ENCODE peak calls at places on chromosome 10, in ten cellular contexts. V is CD8-positive, alpha-beta T cell; G is gastrocnemius medialis; O is fibroblast of pulmonary artery; H is ovary; M is heart right ventricle; Q is fibroblast of mammary gland; I is IMR-90; C is foreskin fibroblast; R is RWPE1. D is an unnamed sample.

GRCh38 chr10:103905441-103905840 is 12.5 kb downstream of the STN1 start:
- DNase-seq in C (no peak), G (no peak), V (no peak), R (no peak), I (no peak), H (no peak), O (no peak), Q (no peak), M (no peak), D (no peak)

GRCh38 chr10:57979986-57980385 is 287.7 kb downstream of the IPMK start:
- DNase-seq in H (no peak), C (no peak), O (no peak), G (no peak), R (no peak), Q (no peak), M (no peak), I (no peak), V (no peak), D (no peak)

GRCh38 chr10:73889014-73889413 is 14.7 kb upstream of the CAMK2G start:
- DNase-seq in Q (peak), V (no peak), M (peak), C (no peak), I (peak), H (no peak), G (peak), R (peak), O (peak), D (no peak)

GRCh38 chr10:96292971-96293909 is 11.0 kb upstream of the DNTT start:
- DNase-seq in V (no peak), R (peak), C (peak), Q (peak), H (no peak), O (peak), I (peak), M (peak), G (no peak), D (peak)

GRCh38 chr10:112832361-112832878 is 117.6 kb upstream of the TCF7L2 start:
- DNase-seq in C (no peak), I (peak), G (no peak), V (no peak), H (no peak), R (peak), Q (no peak), M (no peak), O (no peak), D (no peak)

GRCh38 chr10:30155401-30155800 is 96.0 kb upstream of the JCAD start:
- DNase-seq in I (peak), O (peak), G (no peak), Q (no peak), M (peak), C (no peak), V (no peak), R (no peak), H (no peak), D (no peak)

GRCh38 chr10:335151-335800 is 200.0 kb downstream of the ZMYND11 start:
- DNase-seq in M (no peak), O (no peak), G (no peak), H (no peak), V (no peak), Q (peak), C (no peak), R (peak), I (peak), D (no peak)

GRCh38 chr10:129756912-129757861 is 206.9 kb downstream of the EBF3 start:
- DNase-seq in I (no peak), H (peak), G (no peak), O (peak), R (no peak), C (no peak), M (peak), V (no peak), Q (peak), D (no peak)

GRCh38 chr10:35058134-35058533 is 32.0 kb downstream of the CUL2 start:
- DNase-seq in O (peak), V (no peak), I (peak), H (no peak), Q (peak), C (peak), R (peak), M (no peak), G (no peak), D (peak)

GRCh38 chr10:71806706-71807556 is 33.6 kb upstream of the VSIR start:
- DNase-seq in I (no peak), M (no peak), O (no peak), Q (no peak), C (no peak), V (no peak), G (no peak), R (no peak), H (no peak), D (no peak)

GRCh38 chr10:21161647-21162046 is 264.5 kb upstream of the NEBL start:
- DNase-seq in R (no peak), C (no peak), V (no peak), I (no peak), O (no peak), G (no peak), M (no peak), H (no peak), Q (no peak), D (no peak)

GRCh38 chr10:15149042-15149771 is 19.3 kb downstream of the NMT2 start:
- DNase-seq in R (no peak), M (no peak), G (no peak), H (no peak), C (no peak), I (no peak), Q (no peak), O (no peak), V (no peak), D (no peak)

GRCh38 chr10:15147594-15148392 is 20.7 kb downstream of the NMT2 start:
- DNase-seq in M (no peak), O (no peak), C (no peak), I (no peak), R (no peak), G (no peak), Q (no peak), V (no peak), H (no peak), D (no peak)

GRCh38 chr10:15144788-15145187 is 23.7 kb downstream of the NMT2 start:
- DNase-seq in M (no peak), C (peak), O (peak), V (no peak), Q (peak), I (peak), R (no peak), G (no peak), H (no peak), D (peak)

GRCh38 chr10:15150563-15150962 is 17.9 kb downstream of the NMT2 start:
- DNase-seq in V (no peak), G (no peak), R (no peak), I (no peak), O (no peak), C (no peak), M (no peak), H (no peak), Q (no peak), D (no peak)

GRCh38 chr10:15146366-15146765 is 22.1 kb downstream of the NMT2 start:
- DNase-seq in H (no peak), C (no peak), M (no peak), R (no peak), V (no peak), Q (no peak), O (no peak), G (no peak), I (no peak), D (no peak)
- TF ChIP-seq CTCF in H (no peak), C (no peak), M (no peak), R (no peak), V (no peak), Q (no peak), O (no peak), G (no peak), I (no peak), D (no peak)

GRCh38 chr10:114233432-114233831 is 5.6 kb upstream of the VWA2 start:
- DNase-seq in G (no peak), H (no peak), M (no peak), R (no peak), Q (no peak), V (no peak), O (no peak), C (no peak), I (no peak), D (no peak)

GRCh38 chr10:114234132-114234531 is 4.9 kb upstream of the VWA2 start:
- DNase-seq in Q (no peak), O (no peak), M (no peak), C (no peak), V (no peak), I (no peak), R (no peak), G (no peak), H (no peak), D (no peak)

GRCh38 chr10:114228156-114228555 is 10.9 kb upstream of the VWA2 start:
- DNase-seq in Q (no peak), O (no peak), G (no peak), H (no peak), R (no peak), M (no peak), C (no peak), V (no peak), I (no peak), D (no peak)

DNA sequence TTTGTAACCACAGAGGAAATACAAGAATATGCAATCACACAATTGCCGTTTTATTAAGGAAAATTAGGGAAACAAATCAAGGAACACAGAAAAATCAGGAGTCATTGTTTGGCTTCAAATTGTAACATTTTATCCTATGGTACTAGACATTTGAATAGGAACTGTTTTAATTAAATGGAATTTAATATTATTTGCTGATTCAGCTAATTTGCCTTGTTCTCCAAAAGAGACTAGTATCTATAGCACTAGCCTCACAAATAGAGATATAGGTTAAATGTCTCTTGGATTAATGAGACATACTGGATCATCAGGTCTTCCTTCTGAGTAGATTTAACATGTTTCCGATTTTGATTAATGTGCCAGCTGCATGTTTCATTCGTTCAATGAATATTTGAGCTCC is 6.3 kb upstream of the VWA2 start:
- DNase-seq in Q (no peak), R (no peak), C (no peak), O (no peak), M (no peak), V (no peak), G (no peak), H (no peak), I (no peak), D (no peak)
- TF ChIP-seq CTCF in Q (no peak), R (no peak), C (no peak), O (no peak), M (no peak), V (no peak), G (no peak), H (no peak), I (no peak), D (no peak)

DNA sequence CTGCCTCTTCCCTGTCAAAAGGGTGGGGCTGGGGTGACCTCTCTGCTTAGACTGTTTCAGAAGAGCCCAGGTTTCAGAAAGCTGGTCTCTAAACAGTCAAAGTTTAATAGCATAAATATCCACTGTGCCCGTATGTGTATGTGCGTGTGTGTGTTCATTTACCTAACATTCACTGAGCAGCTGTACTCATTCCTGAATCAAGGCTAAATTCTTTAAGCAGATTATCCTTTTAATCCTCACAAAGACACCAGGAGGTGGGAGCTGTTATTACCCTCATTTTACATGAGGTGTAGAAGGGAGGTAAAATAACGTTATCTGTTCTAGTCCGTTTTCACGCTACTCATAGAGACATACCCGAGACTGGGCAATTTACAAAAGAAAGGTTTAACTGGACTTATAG is 72.2 kb downstream of the RSU1 start:
- DNase-seq in V (no peak), R (no peak), G (no peak), M (no peak), C (no peak), O (no peak), Q (no peak), I (no peak), H (no peak), D (no peak)
- TF ChIP-seq CTCF in V (no peak), R (no peak), G (no peak), M (no peak), C (no peak), O (no peak), Q (no peak), I (no peak), H (no peak), D (no peak)

GRCh38 chr10:62831346-62831745 is 15.2 kb upstream of the EGR2 start:
- DNase-seq in C (no peak), O (peak), R (no peak), I (peak), V (no peak), H (no peak), Q (peak), G (no peak), M (no peak), D (peak)
- TF ChIP-seq CTCF in C (no peak), O (no peak), R (no peak), I (no peak), V (no peak), H (no peak), Q (no peak), G (no peak), M (no peak), D (no peak)

D was measured in HFFc6.